ENCODE peak calls at places on chromosomes 12 and 14, in ten cellular contexts. E, N, S, Q, A, X, H, C, F and R are unnamed samples.

GRCh38 chr14:54450535-54450934 is 9.4 kb upstream of the CNIH1 start:
- DNase-seq in E (no peak), N (peak; percentile 40), S (peak; percentile 65), Q (no peak), A (no peak), X (no peak), H (no peak), C (no peak), F (peak; percentile 9), R (no peak)

GRCh38 chr12:108856428-108857157 is 790 bp downstream of the SSH1 start:
- DNase-seq in E (peak; percentile 46), N (peak; percentile 71), S (peak; percentile 68), Q (no peak), A (no peak), X (peak; percentile 29), H (no peak), C (peak; percentile 94), F (peak; percentile 84), R (no peak)

GRCh38 chr14:52703225-52703624 is 3.8 kb upstream of the PSMC6 start:
- DNase-seq in E (no peak), N (peak; percentile 98), S (peak; percentile 98), Q (no peak), A (no peak), X (peak; percentile 93), H (no peak), C (no peak), F (peak; percentile 89), R (no peak)

GRCh38 chr14:104102282-104102914 is 16.9 kb downstream of the ASPG start:
- DNase-seq in E (no peak), N (no peak), S (no peak), Q (no peak), A (no peak), X (no peak), H (no peak), C (no peak), F (no peak), R (no peak)

GRCh38 chr12:109735051-109735521 is 21.5 kb downstream of the FAM222A start:
- DNase-seq in E (no peak), N (no peak), S (no peak), Q (peak; percentile 6), A (peak; percentile 21), X (no peak), H (no peak), C (no peak), F (no peak), R (no peak)

GRCh38 chr12:11885261-11886038 is 185.3 kb upstream of the BCL2L14 start:
- DNase-seq in E (peak; percentile 54), N (peak; percentile 72), S (peak; percentile 68), Q (no peak), A (no peak), X (peak; percentile 60), H (no peak), C (no peak), F (no peak), R (no peak)

GRCh38 chr12:70240677-70241076 is 2.6 kb upstream of the CNOT2 start:
- DNase-seq in E (no peak), N (no peak), S (no peak), Q (no peak), A (no peak), X (no peak), H (no peak), C (no peak), F (no peak), R (no peak)

GRCh38 chr14:22986508-22987054 is 4.2 kb upstream of the AJUBA start:
- DNase-seq in E (peak; percentile 61), N (peak; percentile 92), S (peak; percentile 95), Q (peak; percentile 83), A (peak; percentile 89), X (no peak), H (peak; percentile 93), C (no peak), F (peak; percentile 55), R (no peak)

GRCh38 chr12:47758834-47759690 is at the start of gene RAPGEF3:
- DNase-seq in E (peak; percentile 67), N (peak; percentile 86), S (peak; percentile 75), Q (peak; percentile 66), A (peak; percentile 92), X (peak; percentile 46), H (no peak), C (no peak), F (peak; percentile 93), R (no peak)

GRCh38 chr14:77271113-77271710 is at the start of gene NGB:
- DNase-seq in E (no peak), N (no peak), S (no peak), Q (no peak), A (no peak), X (no peak), H (no peak), C (no peak), F (no peak), R (no peak)

GRCh38 chr14:103527408-103528157 is 1.4 kb upstream of the TRMT61A start:
- DNase-seq in E (no peak), N (no peak), S (no peak), Q (no peak), A (no peak), X (no peak), H (no peak), C (no peak), F (no peak), R (no peak)